ENCODE peak calls at places on chromosomes 6 and 20, in ten cellular contexts. T is fibroblast of mammary gland, Q is midbrain, H is left ventricle myocardium superior, L is GM23248, V is COR-L47, E is NCI-H2081, S is activated B cell treated with CpG ODN at 0.5 μM for 24 hours, X is LHCN-M2, J is H9. U is an unnamed sample.
A peak's percentile ranks its signal among the peaks of the same experiment; 100 is the strongest.

GRCh38 chr20:49700411-49701185 is 13.1 kb downstream of the B4GALT5 start:
- DNase-seq in Q (no peak), S (no peak), V (no peak), J (no peak), L (peak; percentile 92), E (no peak), T (peak; percentile 80), H (no peak), X (peak; percentile 81), U (peak; percentile 23)

GRCh38 chr6:19865178-19865577 is 28.0 kb downstream of the ID4 start:
- DNase-seq in L (no peak), T (no peak), X (no peak), S (no peak), J (no peak), Q (no peak), V (peak; percentile 72), E (peak; percentile 39), H (no peak), U (peak; percentile 75)

GRCh38 chr6:391559-392440 is at the start of gene IRF4:
- DNase-seq in L (peak; percentile 28), H (no peak), Q (no peak), T (peak; percentile 9), J (peak; percentile 72), X (no peak), E (no peak), V (no peak), S (no peak), U (no peak)

GRCh38 chr6:35718354-35718695 is 18.5 kb upstream of the ARMC12 start:
- DNase-seq in X (no peak), V (no peak), T (no peak), E (no peak), J (no peak), H (no peak), Q (no peak), S (no peak), L (no peak), U (no peak)

GRCh38 chr6:133973109-133973971 is 20.3 kb downstream of the TBPL1 start:
- DNase-seq in Q (peak; percentile 80), X (peak; percentile 58), H (no peak), L (peak; percentile 70), T (peak; percentile 70), S (no peak), E (peak; percentile 40), J (no peak), V (no peak), U (peak; percentile 48)

GRCh38 chr20:4457566-4458543 is 263.9 kb upstream of the PRND start:
- DNase-seq in T (no peak), V (no peak), J (no peak), L (no peak), Q (no peak), X (no peak), H (peak; percentile 34), S (no peak), E (no peak), U (no peak)

GRCh38 chr6:106820412-106820852 is 154.1 kb downstream of the CD24 start:
- DNase-seq in V (no peak), X (peak; percentile 34), H (no peak), S (no peak), Q (no peak), J (no peak), T (peak; percentile 12), L (peak; percentile 12), E (no peak), U (no peak)

GRCh38 chr20:4592316-4593148 is 129.2 kb upstream of the PRND start:
- DNase-seq in L (peak; percentile 64), X (no peak), J (peak; percentile 69), T (peak; percentile 48), E (peak; percentile 8), H (peak; percentile 75), Q (peak; percentile 46), V (no peak), S (peak; percentile 67), U (no peak)

GRCh38 chr20:10925767-10926166 is 252.0 kb upstream of the JAG1 start:
- DNase-seq in J (no peak), S (no peak), V (no peak), H (no peak), X (no peak), Q (no peak), E (no peak), T (no peak), L (peak; percentile 18), U (no peak)